ENCODE peak calls at places on chromosomes 5 and 9, in eight cellular contexts. R is HEK293T, F is RKO, Z is cardiac fibroblast, L is hypothalamus, B is caudate nucleus, G is activated T-helper 1 cell treated with Interleukin-2 at 50 U/mL for 16 hours, E is kidney epithelial cell. X is an unnamed sample.

GRCh38 chr5:16492398-16493175 is 27.0 kb upstream of the ZNF622 start:
- DNase-seq in F (peak), B (no peak), L (no peak), Z (peak), E (peak), R (no peak), G (no peak), X (peak)

GRCh38 chr9:4344946-4345345 is 45.1 kb upstream of the GLIS3 start:
- DNase-seq in L (no peak), E (no peak), F (no peak), B (no peak), R (no peak), Z (no peak), G (peak), X (no peak)

GRCh38 chr5:146753618-146754123 is 124.9 kb downstream of the PPP2R2B start:
- DNase-seq in E (no peak), L (no peak), R (no peak), Z (no peak), F (no peak), B (no peak), G (no peak), X (no peak)

GRCh38 chr9:132622144-132622543 is 39.7 kb downstream of the BARHL1 start:
- DNase-seq in G (no peak), E (no peak), Z (peak), F (peak), R (no peak), B (no peak), L (no peak), X (no peak)

GRCh38 chr5:109805882-109806281 is 116.2 kb downstream of the MAN2A1 start:
- DNase-seq in Z (no peak), L (no peak), B (no peak), E (peak), R (no peak), G (no peak), F (no peak), X (no peak)

GRCh38 chr5:142841511-142842255 is 71.5 kb downstream of the ARHGAP26 start:
- DNase-seq in R (no peak), E (no peak), B (no peak), L (no peak), G (no peak), Z (peak), F (no peak), X (peak)

GRCh38 chr5:153796527-153796926 is 242.2 kb downstream of the FAM114A2 start:
- DNase-seq in E (no peak), L (no peak), G (no peak), R (no peak), Z (no peak), F (no peak), B (no peak), X (no peak)

GRCh38 chr5:10635257-10635860 is 71.5 kb downstream of the ANKRD33B start:
- DNase-seq in E (peak), L (no peak), Z (no peak), F (peak), R (no peak), G (peak), B (no peak), X (no peak)

GRCh38 chr9:32351845-32352244 is 32.6 kb upstream of the ACO1 start:
- DNase-seq in E (no peak), Z (peak), F (peak), G (no peak), R (peak), B (no peak), L (no peak), X (no peak)

GRCh38 chr5:138640138-138640537 is 64.9 kb upstream of the HSPA9 start:
- DNase-seq in G (no peak), F (no peak), L (no peak), E (no peak), B (peak), R (no peak), Z (no peak), X (no peak)

GRCh38 chr9:125203259-125203658 is 2.9 kb downstream of the RABEPK start:
- DNase-seq in G (no peak), Z (no peak), B (no peak), L (no peak), F (peak), R (no peak), E (no peak), X (no peak)

GRCh38 chr9:88106492-88106891 is 31.8 kb downstream of the SPATA31C2 start:
- DNase-seq in E (no peak), Z (peak), R (no peak), L (no peak), G (no peak), B (no peak), F (peak), X (no peak)

GRCh38 chr9:110089681-110090370 is 118.1 kb downstream of the C9orf152 start:
- DNase-seq in G (no peak), R (no peak), Z (no peak), E (no peak), B (no peak), F (no peak), L (no peak), X (no peak)

GRCh38 chr5:172049226-172049796 is 42.9 kb upstream of the FBXW11 start:
- DNase-seq in B (no peak), G (no peak), L (no peak), E (no peak), F (no peak), Z (no peak), R (no peak), X (no peak)

GRCh38 chr5:78601622-78602314 is 46.8 kb downstream of the LHFPL2 start:
- DNase-seq in L (no peak), B (no peak), F (no peak), E (no peak), G (no peak), Z (no peak), R (no peak), X (no peak)

GRCh38 chr9:95379630-95380029 is 62.1 kb upstream of the FANCC start:
- DNase-seq in G (no peak), R (no peak), F (no peak), Z (no peak), L (no peak), B (no peak), E (no peak), X (no peak)

GRCh38 chr5:16596541-16596940 is 20.3 kb downstream of the RETREG1 start:
- DNase-seq in G (no peak), Z (peak), B (no peak), F (no peak), E (no peak), R (no peak), L (no peak), X (no peak)

GRCh38 chr5:140575309-140575708 is 10.7 kb downstream of the SLC35A4 start:
- DNase-seq in R (peak), B (peak), L (peak), F (no peak), E (no peak), G (no peak), Z (peak), X (peak)